ENCODE peak calls at places on chromosomes 2 and 18, in four cellular contexts. C is PC-9, O is right cardiac atrium, Z is upper lobe of right lung. D is an unnamed sample. For H3K9me3 and H3K27me3, the result is how much of the 10 kb centered on the place peaks cover.

GRCh38 chr2:16973586-16974274 is 308.1 kb upstream of the CYRIA start:
- DNase-seq in C (no peak), O (no peak), Z (no peak), D (peak)

GRCh38 chr18:23291456-23292205 is 156.3 kb downstream of the CABLES1 start:
- DNase-seq in C (peak), O (no peak), Z (no peak), D (peak)

GRCh38 chr2:18092760-18093159 is 214.3 kb downstream of the KCNS3 start:
- DNase-seq in C (no peak), O (no peak), Z (no peak), D (no peak)

GRCh38 chr18:3264362-3264761 is 2.4 kb downstream of the MYL12B start:
- DNase-seq in C (no peak), O (no peak), Z (no peak), D (no peak)

GRCh38 chr2:115194623-115195022 is 752.2 kb downstream of the DPP10 start:
- DNase-seq in C (no peak), O (no peak), Z (no peak), D (no peak)

GRCh38 chr2:238489896-238490295 is 63.2 kb downstream of the ASB1 start:
- DNase-seq in C (no peak), O (no peak), Z (no peak), D (no peak)

GRCh38 chr2:219308142-219309093 is 783 bp downstream of the PTPRN start:
- DNase-seq in C (peak), O (peak), Z (peak), D (peak)

GRCh38 chr2:60484080-60484737 is 69.2 kb downstream of the BCL11A start:
- DNase-seq in C (no peak), O (no peak), Z (no peak), D (no peak)

GRCh38 chr2:1518501-1518821 is 105.2 kb downstream of the TPO start:
- DNase-seq in C (no peak), O (no peak), Z (no peak), D (no peak)

GRCh38 chr2:144516981-144517824 is 2.7 kb downstream of the ZEB2 start:
- DNase-seq in C (peak), O (peak), Z (peak), D (peak)

GRCh38 chr2:22821458-22821857 is 563.5 kb upstream of the KLHL29 start:
- DNase-seq in C (no peak), O (no peak), Z (no peak), D (no peak)

GRCh38 chr2:122236152-122236892 is 480.9 kb downstream of the TSN start:
- DNase-seq in C (peak), O (no peak), Z (no peak), D (peak)

GRCh38 chr18:62617793-62618591 is 95.2 kb downstream of the ZCCHC2 start:
- DNase-seq in C (no peak), O (no peak), Z (no peak), D (no peak)

GRCh38 chr2:212451786-212452200 is 86.8 kb downstream of the ERBB4 start:
- DNase-seq in C (peak), O (no peak), Z (no peak), D (no peak)

GRCh38 chr2:197077336-197077735 is 150.8 kb upstream of the PGAP1 start:
- DNase-seq in C (no peak), O (no peak), Z (no peak), D (no peak)

GRCh38 chr2:50957880-50958279 is 74.1 kb downstream of the NRXN1 start:
- DNase-seq in C (no peak), O (no peak), Z (no peak), D (no peak)

GRCh38 chr2:185608799-185609198 is 129.8 kb upstream of the FSIP2 start:
- DNase-seq in C (no peak), O (no peak), Z (no peak), D (no peak)

DNA sequence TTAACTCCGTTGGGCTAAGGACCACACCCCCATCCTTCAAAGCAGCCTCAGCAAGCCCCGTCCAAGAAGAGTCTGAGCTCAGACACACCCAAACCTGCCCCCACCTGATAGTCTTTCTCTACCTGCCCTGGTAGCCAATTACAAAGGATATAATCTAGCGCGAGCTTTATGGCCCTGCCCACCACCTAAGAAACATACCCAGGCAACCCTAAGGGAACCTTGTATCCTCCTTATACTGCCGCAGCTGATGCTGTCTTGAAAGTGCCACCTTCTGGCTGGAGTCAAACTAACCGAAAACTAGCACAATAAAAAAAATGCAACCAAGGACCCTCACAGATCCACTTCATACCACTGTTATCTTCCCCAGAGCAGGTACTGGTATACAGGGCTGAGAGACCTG is 628.3 kb upstream of the REG3G start:
- DNase-seq in C (no peak), O (no peak), Z (no peak), D (no peak)
- H3K9me3 ChIP-seq in C (under half), O (under half), Z (under half), D (under half)

DNA sequence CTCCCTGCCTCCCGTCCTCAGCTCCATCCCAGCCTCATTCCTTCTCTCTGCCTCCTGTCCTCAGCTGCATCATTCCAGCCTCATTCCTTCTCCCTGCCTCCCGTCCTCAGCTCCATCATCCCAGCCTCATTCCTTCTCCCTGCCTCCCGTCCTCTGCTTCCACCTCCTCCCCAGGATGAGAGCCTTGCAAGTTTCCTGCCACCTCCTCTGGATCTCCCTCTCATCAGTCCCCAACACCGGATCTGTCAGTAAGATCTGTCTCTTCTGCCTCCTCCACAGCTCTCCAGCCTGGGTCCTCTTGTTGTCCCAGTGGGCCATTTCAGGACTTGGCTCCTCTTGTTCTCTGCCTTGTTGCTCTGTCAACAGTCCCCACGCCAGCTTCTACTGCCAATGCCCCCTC is 130.9 kb downstream of the NDUFA10 start:
- DNase-seq in C (no peak), O (no peak), Z (no peak), D (no peak)
- H3K27me3 ChIP-seq in C (half or more), O (under half), Z (under half), D (under half)

GRCh38 chr2:88627055-88627855 is at the start of gene EIF2AK3:
- DNase-seq in C (peak), O (peak), Z (peak), D (peak)
- H3K9me3 ChIP-seq in C (under half), O (under half), Z (under half), D (under half)

GRCh38 chr2:72925328-72925943 is 8.1 kb downstream of the EMX1 start:
- DNase-seq in C (no peak), O (peak), Z (no peak), D (no peak)

GRCh38 chr2:72927066-72927465 is 9.7 kb downstream of the EMX1 start:
- DNase-seq in C (no peak), O (no peak), Z (no peak), D (no peak)

GRCh38 chr2:72924353-72925240 is 7.3 kb downstream of the EMX1 start:
- DNase-seq in C (no peak), O (peak), Z (peak), D (no peak)

GRCh38 chr2:72927619-72928537 is 10.6 kb downstream of the EMX1 start:
- DNase-seq in C (no peak), O (no peak), Z (no peak), D (no peak)

DNA sequence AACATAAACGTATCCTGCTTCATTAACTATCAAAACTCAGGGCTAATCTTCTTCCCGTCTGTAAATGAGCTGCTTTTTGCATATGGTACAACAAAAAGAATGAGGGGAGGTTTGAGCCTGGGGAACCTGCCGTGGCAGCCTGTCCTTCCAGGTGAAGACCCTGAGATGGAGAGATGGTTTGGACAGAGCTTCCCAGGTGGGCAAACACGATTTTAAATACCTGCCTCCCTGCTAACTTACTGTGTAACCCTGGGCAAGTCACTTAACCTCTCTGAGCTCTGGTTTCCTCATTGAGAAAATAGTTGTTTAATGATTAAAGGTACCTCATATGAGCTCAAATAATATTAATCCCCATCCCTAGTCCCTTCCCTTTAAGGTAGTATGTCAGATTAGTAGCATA is 9.0 kb downstream of the EMX1 start:
- DNase-seq in C (no peak), O (no peak), Z (no peak), D (no peak)
- H3K27me3 ChIP-seq in C (half or more), O (under half), Z (half or more), D (half or more)